ENCODE peak calls at places on chromosome 3, in four cellular contexts. Y is A549, M is ascending aorta, O is T-helper 9 cell. D is an unnamed sample.
A peak's percentile ranks its signal among the peaks of the same experiment; 100 is the strongest.

GRCh38 chr3:46699846-46700523 is 1.2 kb upstream of the TMIE start:
- DNase-seq in Y (no peak), M (peak; percentile 81), O (no peak), D (no peak)

GRCh38 chr3:72614394-72615074 is 233.7 kb downstream of the SHQ1 start:
- DNase-seq in Y (no peak), M (no peak), O (no peak), D (no peak)

GRCh38 chr3:18295171-18295920 is 129.8 kb downstream of the SATB1 start:
- DNase-seq in Y (peak; percentile 43), M (no peak), O (no peak), D (no peak)

GRCh38 chr3:36175916-36176461 is 204.3 kb upstream of the STAC start:
- DNase-seq in Y (no peak), M (no peak), O (no peak), D (no peak)

GRCh38 chr3:181712190-181712504 is 422 bp downstream of the SOX2 start:
- DNase-seq in Y (no peak), M (no peak), O (no peak), D (no peak)

GRCh38 chr3:55406666-55407425 is 80.3 kb downstream of the WNT5A start:
- DNase-seq in Y (no peak), M (no peak), O (no peak), D (no peak)

GRCh38 chr3:31448035-31448881 is 84.5 kb upstream of the STT3B start:
- DNase-seq in Y (no peak), M (no peak), O (peak; percentile 16), D (no peak)

GRCh38 chr3:144622845-144623244 is 651.2 kb downstream of the DIPK2A start:
- DNase-seq in Y (no peak), M (no peak), O (no peak), D (no peak)

GRCh38 chr3:182597621-182598041 is 195.7 kb upstream of the ATP11B start:
- DNase-seq in Y (no peak), M (no peak), O (no peak), D (no peak)

GRCh38 chr3:170222647-170223541 is 670 bp downstream of the PRKCI start:
- DNase-seq in Y (peak; percentile 69), M (peak; percentile 75), O (peak; percentile 28), D (peak; percentile 5)

D was measured in thoracic aorta.